ENCODE peak calls at places on chromosomes 13 and 19, in nine cellular contexts. I is stomach, Q is adrenal gland, M is body of pancreas, V is left ventricle myocardium inferior, W is pancreas, F is PC-9, L is endothelial cell of umbilical vein, K is GM23338. B is an unnamed sample. For H3K4me1, the result is how much of the 10 kb centered on the place peaks cover.

GRCh38 chr13:63403726-63404125 is 1988.1 kb upstream of the PCDH20 start:
- DNase-seq in I (no peak), Q (no peak), M (no peak), V (no peak), W (no peak), F (no peak), L (no peak), K (no peak), B (no peak)

GRCh38 chr13:105272660-105273631 is 1262.5 kb downstream of the EFNB2 start:
- DNase-seq in I (no peak), Q (no peak), M (no peak), V (no peak), W (no peak), F (no peak), L (no peak), K (no peak), B (no peak)

GRCh38 chr13:34864650-34865049 is 77.4 kb upstream of the NBEA start:
- DNase-seq in I (no peak), Q (no peak), M (no peak), V (no peak), W (no peak), F (no peak), L (no peak), K (no peak), B (no peak)

GRCh38 chr13:51794959-51795358 is 9.0 kb downstream of the DHRS12 start:
- DNase-seq in I (no peak), Q (no peak), M (no peak), V (no peak), W (no peak), F (no peak), L (no peak), K (no peak), B (no peak)

GRCh38 chr13:19634129-19634740 is 776 bp downstream of the MPHOSPH8 start:
- DNase-seq in I (peak), Q (peak), M (no peak), V (no peak), W (no peak), F (peak), L (peak), K (peak), B (no peak)

GRCh38 chr13:28657784-28658538 is 969 bp upstream of the POMP start:
- DNase-seq in I (no peak), Q (no peak), M (no peak), V (no peak), W (no peak), F (no peak), L (peak), K (no peak), B (no peak)

GRCh38 chr19:46378268-46378667 is 31.4 kb downstream of the PPP5C start:
- DNase-seq in I (no peak), Q (no peak), M (no peak), V (no peak), W (no peak), F (no peak), L (peak), K (no peak), B (no peak)

GRCh38 chr13:74346960-74347359 is 212.8 kb upstream of the KLF12 start:
- DNase-seq in I (no peak), Q (no peak), M (no peak), V (no peak), W (no peak), F (no peak), L (no peak), K (peak), B (no peak)

GRCh38 chr19:4744451-4745170 is 21.0 kb upstream of the DPP9 start:
- DNase-seq in I (no peak), Q (peak), M (no peak), V (no peak), W (no peak), F (no peak), L (peak), K (no peak), B (no peak)

GRCh38 chr19:2503521-2504109 is 27.7 kb downstream of the GADD45B start:
- DNase-seq in I (no peak), Q (no peak), M (no peak), V (no peak), W (no peak), F (peak), L (no peak), K (no peak), B (peak)

GRCh38 chr19:3516675-3517207 is 10.6 kb downstream of the FZR1 start:
- DNase-seq in I (peak), Q (no peak), M (peak), V (no peak), W (peak), F (peak), L (no peak), K (no peak), B (no peak)

GRCh38 chr13:75226755-75227435 is 255.1 kb downstream of the TBC1D4 start:
- DNase-seq in I (no peak), Q (no peak), M (no peak), V (no peak), W (no peak), F (no peak), L (no peak), K (no peak), B (no peak)

GRCh38 chr19:18109731-18110671 is 12.4 kb downstream of the MAST3 start:
- DNase-seq in I (peak), Q (peak), M (peak), V (peak), W (peak), F (no peak), L (no peak), K (peak), B (peak)

GRCh38 chr19:13427273-13428051 is 78.8 kb downstream of the CACNA1A start:
- DNase-seq in I (no peak), Q (no peak), M (no peak), V (no peak), W (no peak), F (no peak), L (no peak), K (no peak), B (no peak)

DNA sequence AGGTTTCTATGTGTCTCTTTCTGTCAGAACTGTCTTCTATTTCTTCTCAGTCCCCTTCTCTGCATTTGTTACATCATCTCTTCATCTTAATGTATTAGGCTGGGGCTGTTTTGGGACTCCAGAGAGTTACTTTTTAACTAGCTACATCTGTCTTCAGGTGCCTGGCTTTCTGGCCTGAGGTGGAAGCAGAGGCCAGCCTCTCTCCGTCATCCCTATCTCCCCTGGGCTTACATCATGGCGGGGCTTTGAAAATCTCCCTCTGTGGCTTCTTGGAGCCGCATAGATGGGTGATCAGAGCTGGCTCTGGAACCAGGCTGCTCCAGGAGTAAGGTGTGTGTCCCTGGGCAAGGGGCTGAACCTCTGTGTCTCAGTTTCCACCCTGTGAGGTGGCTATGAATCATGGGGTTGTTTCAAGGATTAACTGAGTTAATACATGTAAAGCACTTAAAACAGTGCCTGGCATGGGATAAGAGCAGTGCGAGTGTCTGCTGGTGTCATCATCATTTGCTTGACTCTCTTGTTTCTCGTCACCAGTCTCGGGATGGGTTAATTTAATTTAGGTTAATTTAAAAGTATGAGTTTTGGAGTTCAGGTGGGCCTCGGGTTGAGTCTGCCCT is 2.0 kb downstream of the EPN1 start:
- DNase-seq in I (no peak), Q (no peak), M (no peak), V (no peak), W (no peak), F (no peak), L (no peak), K (no peak), B (no peak)
- H3K4me1 ChIP-seq in I (half or more), Q (half or more), M (half or more), V (half or more), W (under half), F (under half), L (under half), K (under half), B (under half)

DNA sequence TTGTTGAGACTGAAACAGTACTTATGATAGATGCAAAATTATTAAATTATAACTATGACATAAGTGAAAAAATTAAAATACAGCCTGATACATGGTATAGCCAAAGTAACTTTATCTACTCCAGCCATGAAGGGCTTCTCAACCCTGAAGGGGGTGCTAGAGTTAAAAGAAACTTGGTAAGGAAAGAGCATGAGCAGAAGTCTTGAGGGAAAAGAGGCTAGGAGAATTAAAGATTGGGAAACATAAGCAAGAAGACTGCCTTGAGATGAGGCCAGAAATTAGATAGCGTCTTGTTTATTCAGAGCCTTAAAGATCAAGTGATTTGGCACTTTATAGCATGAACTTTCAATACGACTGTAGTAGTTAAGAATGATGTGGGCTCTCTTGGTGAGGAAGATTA is 385.5 kb upstream of the PRR20A start:
- DNase-seq in I (no peak), Q (no peak), M (no peak), V (no peak), W (no peak), F (no peak), L (peak), K (peak), B (no peak)
- TF ChIP-seq CTCF in I (no peak), Q (no peak), M (no peak), V (peak), W (no peak), F (no peak), L (peak), K (peak), B (no peak)

GRCh38 chr13:110731072-110731471 is 17.6 kb downstream of the ING1 start:
- DNase-seq in I (no peak), Q (no peak), M (no peak), V (no peak), W (no peak), F (no peak), L (no peak), K (no peak), B (no peak)
- H3K4me1 ChIP-seq in I (under half), Q (under half), M (under half), V (under half), W (under half), F (under half), L (under half), K (under half), B (under half)

DNA sequence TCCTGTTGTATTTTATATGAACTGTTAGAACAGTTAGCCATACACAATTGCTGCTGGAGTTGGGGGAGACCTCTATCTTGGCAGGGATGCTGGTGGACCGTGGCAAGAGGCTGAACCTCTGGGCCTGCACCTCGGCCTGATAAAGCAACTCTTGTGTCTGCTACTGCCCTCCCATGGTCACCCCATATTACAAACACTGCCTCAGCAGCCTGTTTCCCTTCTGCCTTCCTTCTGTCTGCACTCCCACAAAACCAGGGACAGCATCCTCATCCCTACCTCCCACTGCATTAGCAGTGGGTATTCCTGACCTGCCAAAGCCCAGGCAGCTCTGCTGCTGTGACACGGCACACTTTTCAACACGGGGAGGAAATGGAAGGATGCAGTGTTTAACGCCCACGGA is 456.4 kb downstream of the FGF14 start:
- DNase-seq in I (no peak), Q (no peak), M (no peak), V (no peak), W (no peak), F (peak), L (no peak), K (peak), B (no peak)
- TF ChIP-seq CTCF in I (no peak), Q (no peak), M (no peak), V (no peak), W (no peak), F (no peak), L (no peak), K (peak), B (no peak)

DNA sequence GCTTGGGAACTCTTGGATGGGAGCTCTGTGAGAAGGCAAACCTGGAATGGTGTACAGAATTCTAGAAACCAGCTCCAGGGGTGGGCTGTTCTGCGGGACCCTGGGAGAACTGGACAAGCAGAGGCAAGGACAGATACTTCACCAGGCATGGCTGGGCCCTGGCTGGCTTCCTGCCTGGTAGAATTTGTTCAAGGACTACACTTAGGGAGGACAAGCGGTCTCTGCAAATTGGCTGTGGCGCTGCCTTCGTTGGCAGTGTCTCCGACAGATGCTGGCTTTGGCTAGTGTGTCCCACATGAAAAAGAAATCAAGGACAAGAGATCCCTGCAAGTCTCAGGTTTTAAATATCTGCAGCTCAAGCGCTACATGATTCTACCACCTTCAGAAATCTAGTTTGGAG is 12.4 kb downstream of the CEBPG start:
- DNase-seq in I (no peak), Q (peak), M (no peak), V (peak), W (peak), F (no peak), L (no peak), K (no peak), B (no peak)
- H3K4me1 ChIP-seq in I (under half), Q (under half), M (under half), V (half or more), W (under half), F (under half), L (under half), K (under half), B (under half)

DNA sequence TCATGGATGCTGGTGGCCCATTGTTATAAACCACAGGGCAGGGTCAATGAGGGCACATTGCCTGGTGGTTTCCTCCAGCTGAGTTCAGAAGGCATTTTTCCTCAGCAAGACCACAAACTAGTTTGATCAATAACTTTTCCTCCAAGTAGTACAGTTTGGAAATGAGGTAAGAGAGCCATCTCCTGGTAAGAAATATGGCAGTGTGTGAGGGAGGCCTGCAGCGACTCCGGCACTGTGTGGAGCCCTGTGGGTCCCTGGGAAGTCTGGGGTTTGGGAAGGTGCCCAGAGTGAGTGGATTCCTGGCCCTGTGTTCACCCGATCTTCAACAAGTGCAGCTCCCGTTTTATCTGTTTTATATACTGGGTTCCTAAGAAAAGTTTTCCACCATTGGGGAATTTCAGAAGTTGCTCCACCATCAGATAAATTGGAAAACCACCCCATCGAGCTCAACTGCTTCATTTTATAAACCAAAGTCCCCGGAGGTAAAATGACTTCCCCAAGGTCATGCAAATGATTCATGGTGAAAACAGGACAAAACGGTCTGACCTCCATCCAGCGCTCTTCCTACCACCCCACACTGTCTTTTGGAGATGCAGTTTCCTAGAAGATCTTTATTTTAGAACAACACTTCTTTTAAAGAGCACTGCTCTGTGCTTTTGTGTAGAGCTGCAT is 148.4 kb downstream of the KATNAL1 start:
- DNase-seq in I (peak), Q (peak), M (no peak), V (no peak), W (no peak), F (no peak), L (no peak), K (no peak), B (no peak)
- TF ChIP-seq CTCF in I (peak), Q (no peak), M (peak), V (no peak), W (no peak), F (peak), L (peak), K (peak), B (no peak)

DNA sequence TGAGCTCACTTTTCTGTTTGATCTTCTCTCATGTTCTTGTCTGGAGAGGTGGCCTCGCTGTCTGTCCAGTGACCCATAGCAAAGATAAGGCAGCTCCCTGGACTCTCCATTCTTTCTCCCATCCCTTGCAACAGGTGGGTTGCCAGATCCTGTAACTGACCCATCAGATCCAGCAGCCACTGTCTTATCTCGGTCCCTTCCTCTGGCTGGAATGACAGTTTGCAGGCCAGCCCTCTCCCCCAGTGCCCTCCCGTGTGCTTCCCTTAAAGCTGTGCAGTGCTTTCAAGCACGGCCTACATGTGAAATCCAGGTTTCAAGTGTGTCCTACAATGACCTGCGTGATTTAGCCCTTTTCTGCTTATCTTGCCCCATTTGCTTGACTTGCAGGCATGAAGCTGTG is 3.7 kb downstream of the GTF3A start:
- DNase-seq in I (no peak), Q (no peak), M (no peak), V (no peak), W (no peak), F (no peak), L (no peak), K (no peak), B (no peak)
- H3K4me1 ChIP-seq in I (under half), Q (under half), M (under half), V (half or more), W (under half), F (under half), L (under half), K (under half), B (under half)